ENCODE peak calls at places on chromosomes 11 and 22, in six cellular contexts. Q is NCI-H1092 treated with DMSO at 0.1 percent for 48 hours, Y is ACHN, G is fibroblast of lung, H is midbrain, Z is AG09309. M is an unnamed sample.

GRCh38 chr11:119370486-119371046 is 10.9 kb downstream of the USP2 start:
- DNase-seq in Z (no peak), Y (no peak), H (no peak), Q (no peak), G (no peak), M (no peak)

GRCh38 chr11:1638344-1638743 is 8.8 kb downstream of the KRTAP5-5 start:
- DNase-seq in H (no peak), G (no peak), Z (no peak), Y (no peak), Q (peak), M (no peak)

GRCh38 chr11:60376601-60377000 is 1.7 kb upstream of the MS4A7 start:
- DNase-seq in G (no peak), Q (no peak), Z (no peak), H (no peak), Y (no peak), M (no peak)

GRCh38 chr11:109864834-109865557 is 228.2 kb upstream of the ZC3H12C start:
- DNase-seq in Y (no peak), H (no peak), G (peak), Q (no peak), Z (no peak), M (no peak)

GRCh38 chr11:65574963-65575567 is 788 bp upstream of the EHBP1L1 start:
- DNase-seq in G (no peak), Z (no peak), H (no peak), Y (peak), Q (no peak), M (no peak)

GRCh38 chr22:21952586-21953571 is at the start of gene PPM1F:
- DNase-seq in H (peak), Z (no peak), Q (peak), Y (peak), G (peak), M (peak)

GRCh38 chr22:20946080-20946986 is 20.7 kb upstream of the AIFM3 start:
- DNase-seq in Q (no peak), G (peak), Y (peak), Z (no peak), H (no peak), M (no peak)

GRCh38 chr11:22044126-22044525 is 148.8 kb upstream of the ANO5 start:
- DNase-seq in H (no peak), Y (no peak), Z (no peak), Q (no peak), G (no peak), M (no peak)

GRCh38 chr11:975824-976223 is 50.2 kb downstream of the AP2A2 start:
- DNase-seq in Q (no peak), Y (no peak), G (peak), H (no peak), Z (no peak), M (no peak)

GRCh38 chr22:22450343-22450839 is 58.2 kb downstream of the ZNF280B start:
- DNase-seq in Y (no peak), G (no peak), Q (no peak), H (peak), Z (no peak), M (no peak)

GRCh38 chr22:20742764-20743163 is 31.1 kb upstream of the SERPIND1 start:
- DNase-seq in Y (no peak), H (no peak), Q (no peak), Z (no peak), G (no peak), M (no peak)

GRCh38 chr11:33697997-33698396 is 2.6 kb downstream of the C11orf91 start:
- DNase-seq in H (no peak), Q (no peak), G (no peak), Z (no peak), Y (no peak), M (no peak)

GRCh38 chr11:2194877-2195755 is 23.5 kb upstream of the TH start:
- DNase-seq in Q (peak), Y (peak), Z (no peak), G (peak), H (no peak), M (peak)

GRCh38 chr22:39490135-39490798 is 11.8 kb upstream of the MIEF1 start:
- DNase-seq in Z (no peak), Q (peak), G (peak), Y (peak), H (peak), M (peak)

GRCh38 chr11:82978422-82979099 is 77.0 kb downstream of the DDIAS start:
- DNase-seq in H (no peak), G (peak), Z (peak), Y (peak), Q (no peak), M (no peak)

GRCh38 chr22:49749885-49750510 is 77.7 kb downstream of the BRD1 start:
- DNase-seq in G (no peak), Y (no peak), Q (no peak), Z (no peak), H (no peak), M (no peak)

GRCh38 chr11:46389450-46390330 is 1.9 kb downstream of the CHRM4 start:
- DNase-seq in G (peak), H (peak), Y (peak), Z (no peak), Q (peak), M (no peak)